ENCODE peak calls at places on chromosomes 5 and 9, in five cellular contexts. U is stimulated activated naive CD8-positive, alpha-beta T cell treated with anti-CD3 and anti-CD28 coated beads, Interleukin-15, Interleukin-2, amounts not matched to agents 100 U/mL and 50 U/mL, for 24 hours; F is HT-29; R is activated CD8-positive, alpha-beta memory T cell treated with anti-CD3 and anti-CD28 coated beads for 4 hours; I is epithelial cell of proximal tubule. X is an unnamed sample.

GRCh38 chr9:16434522-16434921 is 435.9 kb downstream of the BNC2 start:
- DNase-seq in U (no peak), R (no peak), I (no peak), F (no peak), X (no peak)

GRCh38 chr9:119221281-119221680 is 148.0 kb downstream of the BRINP1 start:
- DNase-seq in R (no peak), I (peak), U (no peak), F (no peak), X (peak)

GRCh38 chr9:90805006-90805993 is 3.7 kb downstream of the SYK start:
- DNase-seq in U (no peak), I (no peak), R (no peak), F (peak), X (no peak)

GRCh38 chr5:41517909-41518308 is 7.5 kb upstream of the PLCXD3 start:
- DNase-seq in R (no peak), I (no peak), U (no peak), F (no peak), X (no peak)

GRCh38 chr5:138901716-138902115 is 26.6 kb upstream of the LRRTM2 start:
- DNase-seq in R (no peak), I (no peak), F (no peak), U (no peak), X (no peak)

GRCh38 chr9:23117621-23118020 is 671.0 kb downstream of the DMRTA1 start:
- DNase-seq in U (no peak), R (no peak), F (no peak), I (peak), X (peak)

GRCh38 chr9:76962732-76963131 is 56.7 kb upstream of the FOXB2 start:
- DNase-seq in U (no peak), F (no peak), I (no peak), R (no peak), X (no peak)

GRCh38 chr5:58073246-58073645 is 386.6 kb downstream of the PLK2 start:
- DNase-seq in I (no peak), F (no peak), R (no peak), U (no peak), X (no peak)

GRCh38 chr9:38662763-38663593 is 42.6 kb upstream of the ANKRD18A start:
- DNase-seq in R (no peak), U (no peak), F (no peak), I (no peak), X (no peak)

GRCh38 chr9:15824310-15824709 is 271.5 kb downstream of the CCDC171 start:
- DNase-seq in U (no peak), R (no peak), F (peak), I (no peak), X (no peak)

GRCh38 chr5:171920765-171921391 is 85.6 kb downstream of the FBXW11 start:
- DNase-seq in U (no peak), R (no peak), I (no peak), F (no peak), X (no peak)

GRCh38 chr9:98173181-98173580 is 19.3 kb downstream of the CORO2A start:
- DNase-seq in F (no peak), I (no peak), U (no peak), R (no peak), X (no peak)

GRCh38 chr5:1401681-1402096 is 43.6 kb downstream of the SLC6A3 start:
- DNase-seq in F (no peak), R (no peak), I (no peak), U (no peak), X (no peak)

GRCh38 chr9:93116049-93116961 is 17.7 kb downstream of the NINJ1 start:
- DNase-seq in F (peak), U (no peak), R (no peak), I (no peak), X (no peak)

GRCh38 chr9:17578911-17579793 is at the start of gene SH3GL2:
- DNase-seq in U (peak), R (no peak), I (no peak), F (no peak), X (peak)

GRCh38 chr5:74762599-74762998 is 4.3 kb downstream of the GFM2 start:
- DNase-seq in R (no peak), I (peak), U (no peak), F (peak), X (peak)

GRCh38 chr5:166505086-166505485 is 1786.4 kb upstream of the WWC1 start:
- DNase-seq in R (no peak), U (no peak), F (no peak), I (no peak), X (no peak)

GRCh38 chr5:32024751-32025150 is 149.4 kb downstream of the GOLPH3 start:
- DNase-seq in I (no peak), R (no peak), F (no peak), U (no peak), X (no peak)

GRCh38 chr5:375336-375920 is 53.9 kb downstream of the AHRR start:
- DNase-seq in R (no peak), I (no peak), U (no peak), F (no peak), X (no peak)

GRCh38 chr5:148860599-148860998 is 34.2 kb downstream of the ADRB2 start:
- DNase-seq in U (no peak), I (no peak), F (no peak), R (no peak), X (no peak)

GRCh38 chr5:71922584-71923106 is 184.6 kb upstream of the MAP1B start:
- DNase-seq in F (peak), U (no peak), R (no peak), I (peak), X (peak)

GRCh38 chr9:83508072-83508471 is 30.1 kb downstream of the FRMD3 start:
- DNase-seq in R (no peak), F (no peak), I (no peak), U (no peak), X (no peak)

GRCh38 chr9:133393399-133393798 is 17.2 kb downstream of the STKLD1 start:
- DNase-seq in F (no peak), U (no peak), I (no peak), R (no peak), X (no peak)

GRCh38 chr5:168749391-168750100 is 170.4 kb upstream of the PANK3 start:
- DNase-seq in I (no peak), R (no peak), F (no peak), U (no peak), X (no peak)

GRCh38 chr5:6333182-6333905 is 45.0 kb downstream of the MED10 start:
- DNase-seq in I (no peak), R (no peak), U (no peak), F (no peak), X (no peak)

GRCh38 chr9:133543772-133544467 is 9.4 kb downstream of the ADAMTSL2 start:
- DNase-seq in F (no peak), R (no peak), I (no peak), U (no peak), X (no peak)